ENCODE peak calls at places on chromosomes 6 and 20, in nine cellular contexts. Q, G, T, B, U, F, H, I and A are unnamed samples.

GRCh38 chr6:109816452-109817374 is 125.6 kb downstream of the FIG4 start:
- DNase-seq in B (no peak), G (no peak), I (no peak), T (no peak), U (peak; percentile 99), H (no peak), Q (no peak), F (no peak), A (no peak)

GRCh38 chr6:55578537-55579363 is at the start of gene HMGCLL1:
- DNase-seq in F (peak; percentile 92), U (no peak), B (no peak), Q (no peak), G (peak; percentile 79), I (no peak), T (peak; percentile 90), H (no peak), A (no peak)

GRCh38 chr20:32532246-32532645 is 52.9 kb downstream of the NOL4L start:
- DNase-seq in H (no peak), U (no peak), T (no peak), F (no peak), I (no peak), G (no peak), B (no peak), Q (no peak), A (no peak)

GRCh38 chr6:158040051-158040803 is 58.6 kb downstream of the SYNJ2 start:
- DNase-seq in G (no peak), B (peak; percentile 56), U (no peak), H (peak; percentile 32), Q (peak; percentile 38), I (peak; percentile 33), T (no peak), F (no peak), A (peak; percentile 34)

GRCh38 chr20:63740501-63741353 is 1.2 kb downstream of the SLC2A4RG start:
- DNase-seq in H (peak; percentile 39), Q (peak; percentile 98), B (peak; percentile 58), I (peak; percentile 88), T (peak; percentile 83), U (peak; percentile 71), F (peak; percentile 89), G (peak; percentile 73), A (peak; percentile 100)

GRCh38 chr6:139480356-139480833 is 105.9 kb upstream of the CITED2 start:
- DNase-seq in U (no peak), G (no peak), F (no peak), H (no peak), T (no peak), Q (no peak), B (no peak), I (no peak), A (no peak)

GRCh38 chr20:44886276-44886671 is 769 bp downstream of the YWHAB start:
- DNase-seq in F (no peak), I (peak; percentile 49), B (no peak), H (no peak), T (no peak), G (no peak), Q (no peak), U (no peak), A (no peak)

GRCh38 chr6:137121401-137121997 is 51.9 kb downstream of the IL22RA2 start:
- DNase-seq in I (no peak), U (no peak), G (no peak), H (no peak), Q (no peak), F (no peak), B (no peak), T (no peak), A (no peak)

GRCh38 chr6:82057846-82058554 is 189.5 kb downstream of the IBTK start:
- DNase-seq in B (no peak), T (no peak), H (no peak), G (no peak), U (no peak), Q (no peak), F (no peak), I (no peak), A (no peak)

GRCh38 chr20:51651921-51652549 is 109.5 kb upstream of the NFATC2 start:
- DNase-seq in U (no peak), I (no peak), F (no peak), T (no peak), H (no peak), B (no peak), G (no peak), Q (no peak), A (no peak)

GRCh38 chr20:62624325-62624690 is 18.0 kb upstream of the SLCO4A1 start:
- DNase-seq in B (no peak), F (no peak), I (no peak), Q (no peak), G (no peak), T (no peak), H (peak; percentile 39), U (no peak), A (peak; percentile 96)

GRCh38 chr20:50056408-50056926 is 56.5 kb downstream of the UBE2V1 start:
- DNase-seq in F (no peak), B (no peak), H (no peak), U (no peak), Q (no peak), T (no peak), I (no peak), G (no peak), A (no peak)

GRCh38 chr20:57443866-57444265 is 52.7 kb downstream of the RBM38 start:
- DNase-seq in T (no peak), F (no peak), I (no peak), Q (no peak), H (no peak), U (no peak), B (no peak), G (no peak), A (no peak)